ENCODE peak calls at places on chromosomes 11 and 22, in nine cellular contexts. One of them, this sample, is unnamed.

GRCh38 chr22:41863472-41863871 is 30.6 kb downstream of the SREBF2 start:
- DNase-seq in body of pancreas: no peak
- DNase-seq in mesendoderm: no peak
- DNase-seq in CD4-positive, alpha-beta T cell: no peak
- DNase-seq in psoas muscle: no peak
- DNase-seq in AG04450: no peak
- DNase-seq in stomach: no peak
- DNase-seq in HCT116: no peak
- DNase-seq in foreskin keratinocyte: no peak
- DNase-seq in this sample: no peak

GRCh38 chr11:44928144-44928543 is 22.5 kb downstream of the TP53I11 start:
- DNase-seq in body of pancreas: no peak
- DNase-seq in mesendoderm: peak
- DNase-seq in CD4-positive, alpha-beta T cell: no peak
- DNase-seq in psoas muscle: no peak
- DNase-seq in AG04450: no peak
- DNase-seq in stomach: no peak
- DNase-seq in HCT116: no peak
- DNase-seq in foreskin keratinocyte: no peak
- DNase-seq in this sample: no peak

GRCh38 chr11:117749541-117749910 is 47.5 kb downstream of the DSCAML1 start:
- DNase-seq in body of pancreas: no peak
- DNase-seq in mesendoderm: no peak
- DNase-seq in CD4-positive, alpha-beta T cell: no peak
- DNase-seq in psoas muscle: no peak
- DNase-seq in AG04450: no peak
- DNase-seq in stomach: no peak
- DNase-seq in HCT116: no peak
- DNase-seq in foreskin keratinocyte: no peak
- DNase-seq in this sample: no peak

GRCh38 chr11:80144932-80145612 is 704.2 kb upstream of the TENM4 start:
- DNase-seq in body of pancreas: no peak
- DNase-seq in mesendoderm: no peak
- DNase-seq in CD4-positive, alpha-beta T cell: no peak
- DNase-seq in psoas muscle: no peak
- DNase-seq in AG04450: no peak
- DNase-seq in stomach: no peak
- DNase-seq in HCT116: no peak
- DNase-seq in foreskin keratinocyte: no peak
- DNase-seq in this sample: no peak

GRCh38 chr22:17191163-17191562 is 28.1 kb downstream of the ADA2 start:
- DNase-seq in body of pancreas: no peak
- DNase-seq in mesendoderm: no peak
- DNase-seq in CD4-positive, alpha-beta T cell: no peak
- DNase-seq in psoas muscle: no peak
- DNase-seq in AG04450: no peak
- DNase-seq in stomach: no peak
- DNase-seq in HCT116: no peak
- DNase-seq in foreskin keratinocyte: no peak
- DNase-seq in this sample: no peak

GRCh38 chr11:5923427-5923776 is 18.6 kb upstream of the OR56A3 start:
- DNase-seq in body of pancreas: no peak
- DNase-seq in mesendoderm: no peak
- DNase-seq in CD4-positive, alpha-beta T cell: no peak
- DNase-seq in psoas muscle: no peak
- DNase-seq in AG04450: no peak
- DNase-seq in stomach: no peak
- DNase-seq in HCT116: no peak
- DNase-seq in foreskin keratinocyte: no peak
- DNase-seq in this sample: no peak

GRCh38 chr11:36292311-36292722 is 3.1 kb upstream of the COMMD9 start:
- DNase-seq in body of pancreas: no peak
- DNase-seq in mesendoderm: peak
- DNase-seq in CD4-positive, alpha-beta T cell: no peak
- DNase-seq in psoas muscle: no peak
- DNase-seq in AG04450: no peak
- DNase-seq in stomach: no peak
- DNase-seq in HCT116: peak
- DNase-seq in foreskin keratinocyte: peak
- DNase-seq in this sample: no peak

GRCh38 chr22:39408807-39409206 is 9.2 kb downstream of the TAB1 start:
- DNase-seq in body of pancreas: no peak
- DNase-seq in mesendoderm: no peak
- DNase-seq in CD4-positive, alpha-beta T cell: no peak
- DNase-seq in psoas muscle: no peak
- DNase-seq in AG04450: no peak
- DNase-seq in stomach: no peak
- DNase-seq in HCT116: no peak
- DNase-seq in foreskin keratinocyte: no peak
- DNase-seq in this sample: no peak

GRCh38 chr22:48517039-48518030 is 1310.3 kb downstream of the BRD1 start:
- DNase-seq in body of pancreas: peak
- DNase-seq in mesendoderm: no peak
- DNase-seq in CD4-positive, alpha-beta T cell: no peak
- DNase-seq in psoas muscle: no peak
- DNase-seq in AG04450: no peak
- DNase-seq in stomach: no peak
- DNase-seq in HCT116: no peak
- DNase-seq in foreskin keratinocyte: no peak
- DNase-seq in this sample: no peak

GRCh38 chr11:44319552-44320288 is 9.8 kb upstream of the ALX4 start:
- DNase-seq in body of pancreas: no peak
- DNase-seq in mesendoderm: no peak
- DNase-seq in CD4-positive, alpha-beta T cell: no peak
- DNase-seq in psoas muscle: no peak
- DNase-seq in AG04450: no peak
- DNase-seq in stomach: no peak
- DNase-seq in HCT116: no peak
- DNase-seq in foreskin keratinocyte: no peak
- DNase-seq in this sample: no peak

DNA sequence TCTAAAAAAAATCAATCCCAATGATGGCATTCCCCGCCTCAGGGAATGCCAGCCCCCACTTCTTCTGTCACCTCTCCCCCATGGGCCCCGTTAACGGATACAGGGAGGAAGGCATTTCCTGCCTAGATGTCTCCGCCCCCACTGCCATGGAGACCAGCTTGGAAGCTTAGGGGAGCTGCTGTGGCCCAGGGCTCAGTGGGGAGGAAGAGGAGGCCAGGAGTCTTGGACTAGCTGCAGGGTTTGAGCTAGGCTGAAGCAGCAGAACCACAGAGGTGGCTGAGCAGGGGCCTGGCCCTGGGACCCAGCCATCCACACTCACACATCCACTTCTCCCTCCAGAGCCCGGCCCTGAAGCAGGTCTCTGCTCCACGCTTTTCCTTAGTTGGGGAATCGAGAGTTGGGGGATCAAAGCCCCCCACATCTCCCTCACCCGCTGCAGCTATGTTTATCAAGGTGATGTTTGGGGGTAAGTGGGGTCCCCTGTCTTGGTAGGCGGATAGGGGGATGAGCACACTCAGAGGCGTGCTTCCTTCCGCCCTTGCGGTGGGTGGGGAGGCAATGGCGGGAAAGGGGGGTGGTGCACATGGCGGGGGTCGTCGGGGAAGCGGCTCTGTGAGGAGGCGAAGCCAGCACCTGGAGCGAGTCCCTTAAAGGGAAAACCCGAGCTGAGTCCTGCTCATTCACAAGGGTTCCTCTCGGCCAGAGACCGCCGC is at the start of gene C22orf15:
- DNase-seq in body of pancreas: no peak
- DNase-seq in mesendoderm: peak
- DNase-seq in CD4-positive, alpha-beta T cell: no peak
- DNase-seq in psoas muscle: no peak
- DNase-seq in AG04450: no peak
- DNase-seq in stomach: no peak
- DNase-seq in HCT116: no peak
- DNase-seq in foreskin keratinocyte: no peak
- DNase-seq in this sample: no peak
- H3K27ac ChIP-seq in body of pancreas: no peak
- H3K27ac ChIP-seq in mesendoderm: no peak
- H3K27ac ChIP-seq in CD4-positive, alpha-beta T cell: peak
- H3K27ac ChIP-seq in psoas muscle: peak
- H3K27ac ChIP-seq in AG04450: no peak
- H3K27ac ChIP-seq in stomach: no peak
- H3K27ac ChIP-seq in HCT116: peak
- H3K27ac ChIP-seq in foreskin keratinocyte: no peak
- H3K27ac ChIP-seq in this sample: no peak

GRCh38 chr11:72519220-72519881 is 85.0 kb upstream of the CLPB start:
- DNase-seq in body of pancreas: no peak
- DNase-seq in mesendoderm: no peak
- DNase-seq in CD4-positive, alpha-beta T cell: no peak
- DNase-seq in psoas muscle: no peak
- DNase-seq in AG04450: no peak
- DNase-seq in stomach: no peak
- DNase-seq in HCT116: no peak
- DNase-seq in foreskin keratinocyte: no peak
- DNase-seq in this sample: no peak
- H3K27ac ChIP-seq in body of pancreas: no peak
- H3K27ac ChIP-seq in mesendoderm: no peak
- H3K27ac ChIP-seq in CD4-positive, alpha-beta T cell: peak
- H3K27ac ChIP-seq in psoas muscle: no peak
- H3K27ac ChIP-seq in AG04450: no peak
- H3K27ac ChIP-seq in stomach: peak
- H3K27ac ChIP-seq in HCT116: no peak
- H3K27ac ChIP-seq in foreskin keratinocyte: no peak
- H3K27ac ChIP-seq in this sample: no peak

DNA sequence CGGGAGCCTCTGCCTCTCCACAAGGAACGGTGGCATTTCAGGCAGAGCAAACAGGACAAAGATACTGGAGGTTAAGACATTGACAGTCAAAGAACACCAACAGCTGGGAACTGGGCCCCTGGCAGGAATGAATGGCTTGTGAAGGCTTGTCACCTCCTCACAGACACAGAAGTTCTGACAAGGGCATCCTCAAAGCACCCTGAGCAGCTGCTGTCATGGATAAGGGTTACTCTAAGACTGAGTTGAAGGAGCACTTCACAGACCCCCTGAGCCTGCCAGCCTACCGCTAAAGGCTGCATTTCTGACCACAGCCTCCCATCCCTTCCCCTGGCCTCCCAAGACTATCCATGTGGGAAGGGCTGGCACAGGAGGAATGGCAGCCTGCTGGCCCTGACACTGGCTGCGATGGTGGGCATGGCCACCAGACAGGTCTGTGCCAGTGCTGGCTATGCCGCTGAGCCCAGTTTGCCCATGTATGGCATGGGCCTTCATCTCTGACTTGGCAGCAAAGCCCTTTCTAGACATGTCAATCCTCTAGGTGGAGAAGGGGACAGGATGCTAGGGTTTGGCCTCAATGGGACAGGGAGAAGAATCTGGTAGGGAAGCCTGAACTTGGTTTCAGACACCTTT is 8.6 kb downstream of the ZP1 start:
- DNase-seq in body of pancreas: no peak
- DNase-seq in mesendoderm: no peak
- DNase-seq in CD4-positive, alpha-beta T cell: no peak
- DNase-seq in psoas muscle: no peak
- DNase-seq in AG04450: no peak
- DNase-seq in stomach: no peak
- DNase-seq in HCT116: no peak
- DNase-seq in foreskin keratinocyte: no peak
- DNase-seq in this sample: no peak
- H3K27ac ChIP-seq in body of pancreas: no peak
- H3K27ac ChIP-seq in mesendoderm: no peak
- H3K27ac ChIP-seq in CD4-positive, alpha-beta T cell: no peak
- H3K27ac ChIP-seq in psoas muscle: no peak
- H3K27ac ChIP-seq in AG04450: peak
- H3K27ac ChIP-seq in stomach: no peak
- H3K27ac ChIP-seq in HCT116: no peak
- H3K27ac ChIP-seq in foreskin keratinocyte: no peak
- H3K27ac ChIP-seq in this sample: no peak

GRCh38 chr11:72764503-72764902 is 12.3 kb upstream of the ARAP1 start:
- DNase-seq in body of pancreas: no peak
- DNase-seq in mesendoderm: peak
- DNase-seq in CD4-positive, alpha-beta T cell: no peak
- DNase-seq in psoas muscle: no peak
- DNase-seq in AG04450: no peak
- DNase-seq in stomach: peak
- DNase-seq in HCT116: no peak
- DNase-seq in foreskin keratinocyte: no peak
- DNase-seq in this sample: no peak

GRCh38 chr11:72759468-72759867 is 7.3 kb upstream of the ARAP1 start:
- DNase-seq in body of pancreas: no peak
- DNase-seq in mesendoderm: no peak
- DNase-seq in CD4-positive, alpha-beta T cell: no peak
- DNase-seq in psoas muscle: no peak
- DNase-seq in AG04450: no peak
- DNase-seq in stomach: no peak
- DNase-seq in HCT116: no peak
- DNase-seq in foreskin keratinocyte: no peak
- DNase-seq in this sample: no peak

GRCh38 chr11:72763823-72764222 is 11.6 kb upstream of the ARAP1 start:
- DNase-seq in body of pancreas: no peak
- DNase-seq in mesendoderm: no peak
- DNase-seq in CD4-positive, alpha-beta T cell: no peak
- DNase-seq in psoas muscle: no peak
- DNase-seq in AG04450: no peak
- DNase-seq in stomach: no peak
- DNase-seq in HCT116: no peak
- DNase-seq in foreskin keratinocyte: no peak
- DNase-seq in this sample: no peak

GRCh38 chr11:72760543-72761400 is 8.6 kb upstream of the ARAP1 start:
- DNase-seq in body of pancreas: no peak
- DNase-seq in mesendoderm: peak
- DNase-seq in CD4-positive, alpha-beta T cell: no peak
- DNase-seq in psoas muscle: no peak
- DNase-seq in AG04450: no peak
- DNase-seq in stomach: no peak
- DNase-seq in HCT116: no peak
- DNase-seq in foreskin keratinocyte: no peak
- DNase-seq in this sample: no peak

GRCh38 chr11:72762641-72763304 is 10.6 kb upstream of the ARAP1 start:
- DNase-seq in body of pancreas: no peak
- DNase-seq in mesendoderm: no peak
- DNase-seq in CD4-positive, alpha-beta T cell: no peak
- DNase-seq in psoas muscle: no peak
- DNase-seq in AG04450: no peak
- DNase-seq in stomach: no peak
- DNase-seq in HCT116: no peak
- DNase-seq in foreskin keratinocyte: no peak
- DNase-seq in this sample: no peak
- H3K27ac ChIP-seq in body of pancreas: no peak
- H3K27ac ChIP-seq in mesendoderm: no peak
- H3K27ac ChIP-seq in CD4-positive, alpha-beta T cell: no peak
- H3K27ac ChIP-seq in psoas muscle: no peak
- H3K27ac ChIP-seq in AG04450: no peak
- H3K27ac ChIP-seq in stomach: no peak
- H3K27ac ChIP-seq in HCT116: no peak
- H3K27ac ChIP-seq in foreskin keratinocyte: no peak
- H3K27ac ChIP-seq in this sample: no peak

GRCh38 chr11:119701591-119702260 is 27.3 kb downstream of the NECTIN1 start:
- DNase-seq in body of pancreas: no peak
- DNase-seq in mesendoderm: no peak
- DNase-seq in CD4-positive, alpha-beta T cell: no peak
- DNase-seq in psoas muscle: no peak
- DNase-seq in AG04450: no peak
- DNase-seq in stomach: no peak
- DNase-seq in HCT116: no peak
- DNase-seq in foreskin keratinocyte: no peak
- DNase-seq in this sample: no peak
- H3K27ac ChIP-seq in body of pancreas: peak
- H3K27ac ChIP-seq in mesendoderm: no peak
- H3K27ac ChIP-seq in CD4-positive, alpha-beta T cell: no peak
- H3K27ac ChIP-seq in psoas muscle: no peak
- H3K27ac ChIP-seq in AG04450: no peak
- H3K27ac ChIP-seq in stomach: no peak
- H3K27ac ChIP-seq in HCT116: no peak
- H3K27ac ChIP-seq in foreskin keratinocyte: peak
- H3K27ac ChIP-seq in this sample: peak

GRCh38 chr22:30044369-30044768 is 35.9 kb upstream of the HORMAD2 start:
- DNase-seq in body of pancreas: peak
- DNase-seq in mesendoderm: no peak
- DNase-seq in CD4-positive, alpha-beta T cell: no peak
- DNase-seq in psoas muscle: no peak
- DNase-seq in AG04450: peak
- DNase-seq in stomach: peak
- DNase-seq in HCT116: peak
- DNase-seq in foreskin keratinocyte: peak
- DNase-seq in this sample: no peak
- H3K27ac ChIP-seq in body of pancreas: peak
- H3K27ac ChIP-seq in mesendoderm: no peak
- H3K27ac ChIP-seq in CD4-positive, alpha-beta T cell: no peak
- H3K27ac ChIP-seq in psoas muscle: no peak
- H3K27ac ChIP-seq in AG04450: peak
- H3K27ac ChIP-seq in stomach: no peak
- H3K27ac ChIP-seq in HCT116: no peak
- H3K27ac ChIP-seq in foreskin keratinocyte: no peak
- H3K27ac ChIP-seq in this sample: peak